ENCODE peak calls at places on chromosomes 4 and X, in nine cellular contexts. One of them, this sample, is unnamed.
A peak's percentile ranks its signal among the peaks of the same experiment; 100 is the strongest.

GRCh38 chr4:74675673-74676279 is 118.5 kb downstream of the BTC start:
- DNase-seq in stimulated activated CD8-positive, alpha-beta memory T cell treated with anti-CD3 and anti-CD28 coated beads, Interleukin-4, amount 100 ng/mL, for 1 hour: no peak
- DNase-seq in GM04504: peak; percentile 28
- DNase-seq in M059J: peak; percentile 69
- DNase-seq in AG10803: peak; percentile 66
- DNase-seq in hippocampal formation: no peak
- DNase-seq in renal cortical epithelial cell: peak; percentile 77
- DNase-seq in lower lobe of right lung: no peak
- DNase-seq in activated gamma-delta T cell treated with anti-CD3 and anti-CD28 coated beads, Interleukin-2, amount 50 U/mL, for 16 hours: no peak
- DNase-seq in this sample: peak; percentile 26

GRCh38 chr4:73917081-73917501 is 47.9 kb downstream of the CXCL1 start:
- DNase-seq in stimulated activated CD8-positive, alpha-beta memory T cell treated with anti-CD3 and anti-CD28 coated beads, Interleukin-4, amount 100 ng/mL, for 1 hour: no peak
- DNase-seq in GM04504: peak; percentile 85
- DNase-seq in M059J: peak; percentile 93
- DNase-seq in AG10803: peak; percentile 96
- DNase-seq in hippocampal formation: no peak
- DNase-seq in renal cortical epithelial cell: peak; percentile 100
- DNase-seq in lower lobe of right lung: no peak
- DNase-seq in activated gamma-delta T cell treated with anti-CD3 and anti-CD28 coated beads, Interleukin-2, amount 50 U/mL, for 16 hours: no peak
- DNase-seq in this sample: no peak

GRCh38 chr4:118834960-118835895 is 698 bp downstream of the SEC24D start:
- DNase-seq in stimulated activated CD8-positive, alpha-beta memory T cell treated with anti-CD3 and anti-CD28 coated beads, Interleukin-4, amount 100 ng/mL, for 1 hour: peak; percentile 19
- DNase-seq in GM04504: peak; percentile 86
- DNase-seq in M059J: peak; percentile 92
- DNase-seq in AG10803: peak; percentile 90
- DNase-seq in hippocampal formation: peak; percentile 29
- DNase-seq in renal cortical epithelial cell: peak; percentile 91
- DNase-seq in lower lobe of right lung: peak; percentile 78
- DNase-seq in activated gamma-delta T cell treated with anti-CD3 and anti-CD28 coated beads, Interleukin-2, amount 50 U/mL, for 16 hours: peak; percentile 10
- DNase-seq in this sample: peak; percentile 59

GRCh38 chrX:48938721-48939416 is 18.5 kb downstream of the OTUD5 start:
- DNase-seq in stimulated activated CD8-positive, alpha-beta memory T cell treated with anti-CD3 and anti-CD28 coated beads, Interleukin-4, amount 100 ng/mL, for 1 hour: no peak
- DNase-seq in GM04504: no peak
- DNase-seq in M059J: no peak
- DNase-seq in AG10803: no peak
- DNase-seq in hippocampal formation: no peak
- DNase-seq in renal cortical epithelial cell: no peak
- DNase-seq in lower lobe of right lung: no peak
- DNase-seq in activated gamma-delta T cell treated with anti-CD3 and anti-CD28 coated beads, Interleukin-2, amount 50 U/mL, for 16 hours: peak; percentile 61
- DNase-seq in this sample: peak; percentile 71

GRCh38 chrX:48511561-48511960 is 2.8 kb downstream of the PORCN start:
- DNase-seq in stimulated activated CD8-positive, alpha-beta memory T cell treated with anti-CD3 and anti-CD28 coated beads, Interleukin-4, amount 100 ng/mL, for 1 hour: no peak
- DNase-seq in GM04504: no peak
- DNase-seq in M059J: peak; percentile 52
- DNase-seq in AG10803: no peak
- DNase-seq in hippocampal formation: no peak
- DNase-seq in renal cortical epithelial cell: no peak
- DNase-seq in lower lobe of right lung: no peak
- DNase-seq in activated gamma-delta T cell treated with anti-CD3 and anti-CD28 coated beads, Interleukin-2, amount 50 U/mL, for 16 hours: no peak
- DNase-seq in this sample: no peak

GRCh38 chr4:141388483-141388882 is 167.8 kb downstream of the ZNF330 start:
- DNase-seq in stimulated activated CD8-positive, alpha-beta memory T cell treated with anti-CD3 and anti-CD28 coated beads, Interleukin-4, amount 100 ng/mL, for 1 hour: no peak
- DNase-seq in GM04504: peak; percentile 57
- DNase-seq in M059J: peak; percentile 76
- DNase-seq in AG10803: peak; percentile 95
- DNase-seq in hippocampal formation: no peak
- DNase-seq in renal cortical epithelial cell: peak; percentile 82
- DNase-seq in lower lobe of right lung: no peak
- DNase-seq in activated gamma-delta T cell treated with anti-CD3 and anti-CD28 coated beads, Interleukin-2, amount 50 U/mL, for 16 hours: no peak
- DNase-seq in this sample: no peak

GRCh38 chrX:29652484-29652883 is 562.9 kb upstream of the MAGEB2 start:
- DNase-seq in stimulated activated CD8-positive, alpha-beta memory T cell treated with anti-CD3 and anti-CD28 coated beads, Interleukin-4, amount 100 ng/mL, for 1 hour: no peak
- DNase-seq in GM04504: peak; percentile 35
- DNase-seq in M059J: peak; percentile 81
- DNase-seq in AG10803: peak; percentile 72
- DNase-seq in hippocampal formation: no peak
- DNase-seq in renal cortical epithelial cell: peak; percentile 85
- DNase-seq in lower lobe of right lung: no peak
- DNase-seq in activated gamma-delta T cell treated with anti-CD3 and anti-CD28 coated beads, Interleukin-2, amount 50 U/mL, for 16 hours: no peak
- DNase-seq in this sample: no peak

GRCh38 chrX:30144221-30144620 is 71.1 kb upstream of the MAGEB2 start:
- DNase-seq in stimulated activated CD8-positive, alpha-beta memory T cell treated with anti-CD3 and anti-CD28 coated beads, Interleukin-4, amount 100 ng/mL, for 1 hour: no peak
- DNase-seq in GM04504: no peak
- DNase-seq in M059J: no peak
- DNase-seq in AG10803: no peak
- DNase-seq in hippocampal formation: no peak
- DNase-seq in renal cortical epithelial cell: no peak
- DNase-seq in lower lobe of right lung: no peak
- DNase-seq in activated gamma-delta T cell treated with anti-CD3 and anti-CD28 coated beads, Interleukin-2, amount 50 U/mL, for 16 hours: no peak
- DNase-seq in this sample: no peak

GRCh38 chr4:51870441-51871188 is 27.7 kb downstream of the DCUN1D4 start:
- DNase-seq in stimulated activated CD8-positive, alpha-beta memory T cell treated with anti-CD3 and anti-CD28 coated beads, Interleukin-4, amount 100 ng/mL, for 1 hour: no peak
- DNase-seq in GM04504: no peak
- DNase-seq in M059J: no peak
- DNase-seq in AG10803: no peak
- DNase-seq in hippocampal formation: no peak
- DNase-seq in renal cortical epithelial cell: no peak
- DNase-seq in lower lobe of right lung: no peak
- DNase-seq in activated gamma-delta T cell treated with anti-CD3 and anti-CD28 coated beads, Interleukin-2, amount 50 U/mL, for 16 hours: no peak
- DNase-seq in this sample: no peak

GRCh38 chr4:117134386-117134785 is 49.0 kb upstream of the TRAM1L1 start:
- DNase-seq in stimulated activated CD8-positive, alpha-beta memory T cell treated with anti-CD3 and anti-CD28 coated beads, Interleukin-4, amount 100 ng/mL, for 1 hour: no peak
- DNase-seq in GM04504: no peak
- DNase-seq in M059J: peak; percentile 56
- DNase-seq in AG10803: peak; percentile 10
- DNase-seq in hippocampal formation: peak; percentile 5
- DNase-seq in renal cortical epithelial cell: peak; percentile 98
- DNase-seq in lower lobe of right lung: no peak
- DNase-seq in activated gamma-delta T cell treated with anti-CD3 and anti-CD28 coated beads, Interleukin-2, amount 50 U/mL, for 16 hours: no peak
- DNase-seq in this sample: no peak

GRCh38 chr4:150305995-150306394 is 227.8 kb downstream of the DCLK2 start:
- DNase-seq in stimulated activated CD8-positive, alpha-beta memory T cell treated with anti-CD3 and anti-CD28 coated beads, Interleukin-4, amount 100 ng/mL, for 1 hour: no peak
- DNase-seq in GM04504: peak; percentile 24
- DNase-seq in M059J: peak; percentile 73
- DNase-seq in AG10803: peak; percentile 63
- DNase-seq in hippocampal formation: no peak
- DNase-seq in renal cortical epithelial cell: peak; percentile 68
- DNase-seq in lower lobe of right lung: no peak
- DNase-seq in activated gamma-delta T cell treated with anti-CD3 and anti-CD28 coated beads, Interleukin-2, amount 50 U/mL, for 16 hours: no peak
- DNase-seq in this sample: no peak

GRCh38 chr4:659851-660250 is 14.2 kb downstream of the ATP5ME start:
- DNase-seq in stimulated activated CD8-positive, alpha-beta memory T cell treated with anti-CD3 and anti-CD28 coated beads, Interleukin-4, amount 100 ng/mL, for 1 hour: no peak
- DNase-seq in GM04504: no peak
- DNase-seq in M059J: no peak
- DNase-seq in AG10803: no peak
- DNase-seq in hippocampal formation: no peak
- DNase-seq in renal cortical epithelial cell: no peak
- DNase-seq in lower lobe of right lung: peak; percentile 25
- DNase-seq in activated gamma-delta T cell treated with anti-CD3 and anti-CD28 coated beads, Interleukin-2, amount 50 U/mL, for 16 hours: no peak
- DNase-seq in this sample: no peak

GRCh38 chr4:114383721-114384120 is 214.9 kb upstream of the UGT8 start:
- DNase-seq in stimulated activated CD8-positive, alpha-beta memory T cell treated with anti-CD3 and anti-CD28 coated beads, Interleukin-4, amount 100 ng/mL, for 1 hour: no peak
- DNase-seq in GM04504: peak; percentile 80
- DNase-seq in M059J: peak; percentile 88
- DNase-seq in AG10803: peak; percentile 88
- DNase-seq in hippocampal formation: peak; percentile 6
- DNase-seq in renal cortical epithelial cell: peak; percentile 71
- DNase-seq in lower lobe of right lung: no peak
- DNase-seq in activated gamma-delta T cell treated with anti-CD3 and anti-CD28 coated beads, Interleukin-2, amount 50 U/mL, for 16 hours: no peak
- DNase-seq in this sample: no peak

GRCh38 chrX:136608295-136608933 is 39.5 kb upstream of the CD40LG start:
- DNase-seq in stimulated activated CD8-positive, alpha-beta memory T cell treated with anti-CD3 and anti-CD28 coated beads, Interleukin-4, amount 100 ng/mL, for 1 hour: peak; percentile 37
- DNase-seq in GM04504: no peak
- DNase-seq in M059J: peak; percentile 49
- DNase-seq in AG10803: peak; percentile 15
- DNase-seq in hippocampal formation: no peak
- DNase-seq in renal cortical epithelial cell: peak; percentile 30
- DNase-seq in lower lobe of right lung: peak; percentile 46
- DNase-seq in activated gamma-delta T cell treated with anti-CD3 and anti-CD28 coated beads, Interleukin-2, amount 50 U/mL, for 16 hours: no peak
- DNase-seq in this sample: peak; percentile 62

GRCh38 chr4:168722391-168722790 is 225.5 kb downstream of the PALLD start:
- DNase-seq in stimulated activated CD8-positive, alpha-beta memory T cell treated with anti-CD3 and anti-CD28 coated beads, Interleukin-4, amount 100 ng/mL, for 1 hour: no peak
- DNase-seq in GM04504: no peak
- DNase-seq in M059J: peak; percentile 26
- DNase-seq in AG10803: peak; percentile 53
- DNase-seq in hippocampal formation: no peak
- DNase-seq in renal cortical epithelial cell: no peak
- DNase-seq in lower lobe of right lung: no peak
- DNase-seq in activated gamma-delta T cell treated with anti-CD3 and anti-CD28 coated beads, Interleukin-2, amount 50 U/mL, for 16 hours: no peak
- DNase-seq in this sample: no peak

GRCh38 chr4:124184767-124185166 is 527.8 kb downstream of the ANKRD50 start:
- DNase-seq in stimulated activated CD8-positive, alpha-beta memory T cell treated with anti-CD3 and anti-CD28 coated beads, Interleukin-4, amount 100 ng/mL, for 1 hour: no peak
- DNase-seq in GM04504: no peak
- DNase-seq in M059J: no peak
- DNase-seq in AG10803: no peak
- DNase-seq in hippocampal formation: no peak
- DNase-seq in renal cortical epithelial cell: peak; percentile 9
- DNase-seq in lower lobe of right lung: no peak
- DNase-seq in activated gamma-delta T cell treated with anti-CD3 and anti-CD28 coated beads, Interleukin-2, amount 50 U/mL, for 16 hours: no peak
- DNase-seq in this sample: no peak

GRCh38 chrX:776529-777230 is 146.1 kb downstream of the SHOX start:
- DNase-seq in stimulated activated CD8-positive, alpha-beta memory T cell treated with anti-CD3 and anti-CD28 coated beads, Interleukin-4, amount 100 ng/mL, for 1 hour: no peak
- DNase-seq in GM04504: no peak
- DNase-seq in M059J: no peak
- DNase-seq in AG10803: no peak
- DNase-seq in hippocampal formation: no peak
- DNase-seq in renal cortical epithelial cell: no peak
- DNase-seq in lower lobe of right lung: no peak
- DNase-seq in activated gamma-delta T cell treated with anti-CD3 and anti-CD28 coated beads, Interleukin-2, amount 50 U/mL, for 16 hours: no peak
- DNase-seq in this sample: no peak

GRCh38 chrX:79161655-79162054 is 17.2 kb downstream of the GPR174 start:
- DNase-seq in stimulated activated CD8-positive, alpha-beta memory T cell treated with anti-CD3 and anti-CD28 coated beads, Interleukin-4, amount 100 ng/mL, for 1 hour: no peak
- DNase-seq in GM04504: no peak
- DNase-seq in M059J: no peak
- DNase-seq in AG10803: no peak
- DNase-seq in hippocampal formation: no peak
- DNase-seq in renal cortical epithelial cell: no peak
- DNase-seq in lower lobe of right lung: no peak
- DNase-seq in activated gamma-delta T cell treated with anti-CD3 and anti-CD28 coated beads, Interleukin-2, amount 50 U/mL, for 16 hours: peak; percentile 19
- DNase-seq in this sample: peak; percentile 74

GRCh38 chr4:127888559-127888958 is 7.9 kb downstream of the PLK4 start:
- DNase-seq in stimulated activated CD8-positive, alpha-beta memory T cell treated with anti-CD3 and anti-CD28 coated beads, Interleukin-4, amount 100 ng/mL, for 1 hour: no peak
- DNase-seq in GM04504: no peak
- DNase-seq in M059J: no peak
- DNase-seq in AG10803: no peak
- DNase-seq in hippocampal formation: no peak
- DNase-seq in renal cortical epithelial cell: no peak
- DNase-seq in lower lobe of right lung: no peak
- DNase-seq in activated gamma-delta T cell treated with anti-CD3 and anti-CD28 coated beads, Interleukin-2, amount 50 U/mL, for 16 hours: no peak
- DNase-seq in this sample: no peak

GRCh38 chr4:85777908-85778808 is 303.2 kb downstream of the ARHGAP24 start:
- DNase-seq in stimulated activated CD8-positive, alpha-beta memory T cell treated with anti-CD3 and anti-CD28 coated beads, Interleukin-4, amount 100 ng/mL, for 1 hour: no peak
- DNase-seq in GM04504: no peak
- DNase-seq in M059J: peak; percentile 43
- DNase-seq in AG10803: peak; percentile 36
- DNase-seq in hippocampal formation: no peak
- DNase-seq in renal cortical epithelial cell: peak; percentile 94
- DNase-seq in lower lobe of right lung: no peak
- DNase-seq in activated gamma-delta T cell treated with anti-CD3 and anti-CD28 coated beads, Interleukin-2, amount 50 U/mL, for 16 hours: no peak
- DNase-seq in this sample: no peak

GRCh38 chr4:98804403-98804802 is 124.5 kb downstream of the EIF4E start:
- DNase-seq in stimulated activated CD8-positive, alpha-beta memory T cell treated with anti-CD3 and anti-CD28 coated beads, Interleukin-4, amount 100 ng/mL, for 1 hour: no peak
- DNase-seq in GM04504: no peak
- DNase-seq in M059J: no peak
- DNase-seq in AG10803: no peak
- DNase-seq in hippocampal formation: no peak
- DNase-seq in renal cortical epithelial cell: no peak
- DNase-seq in lower lobe of right lung: no peak
- DNase-seq in activated gamma-delta T cell treated with anti-CD3 and anti-CD28 coated beads, Interleukin-2, amount 50 U/mL, for 16 hours: no peak
- DNase-seq in this sample: no peak

GRCh38 chrX:107747596-107748161 is 27.9 kb downstream of the TSC22D3 start:
- DNase-seq in stimulated activated CD8-positive, alpha-beta memory T cell treated with anti-CD3 and anti-CD28 coated beads, Interleukin-4, amount 100 ng/mL, for 1 hour: no peak
- DNase-seq in GM04504: no peak
- DNase-seq in M059J: peak; percentile 69
- DNase-seq in AG10803: peak; percentile 52
- DNase-seq in hippocampal formation: no peak
- DNase-seq in renal cortical epithelial cell: peak; percentile 75
- DNase-seq in lower lobe of right lung: peak; percentile 49
- DNase-seq in activated gamma-delta T cell treated with anti-CD3 and anti-CD28 coated beads, Interleukin-2, amount 50 U/mL, for 16 hours: no peak
- DNase-seq in this sample: no peak

GRCh38 chrX:71254092-71254941 is at the start of gene ZMYM3:
- DNase-seq in stimulated activated CD8-positive, alpha-beta memory T cell treated with anti-CD3 and anti-CD28 coated beads, Interleukin-4, amount 100 ng/mL, for 1 hour: peak; percentile 53
- DNase-seq in GM04504: peak; percentile 58
- DNase-seq in M059J: peak; percentile 93
- DNase-seq in AG10803: peak; percentile 80
- DNase-seq in hippocampal formation: peak; percentile 79
- DNase-seq in renal cortical epithelial cell: peak; percentile 44
- DNase-seq in lower lobe of right lung: peak; percentile 90
- DNase-seq in activated gamma-delta T cell treated with anti-CD3 and anti-CD28 coated beads, Interleukin-2, amount 50 U/mL, for 16 hours: peak; percentile 63
- DNase-seq in this sample: peak; percentile 87

GRCh38 chrX:46617906-46618305 is 44.3 kb downstream of the CHST7 start:
- DNase-seq in stimulated activated CD8-positive, alpha-beta memory T cell treated with anti-CD3 and anti-CD28 coated beads, Interleukin-4, amount 100 ng/mL, for 1 hour: no peak
- DNase-seq in GM04504: no peak
- DNase-seq in M059J: no peak
- DNase-seq in AG10803: no peak
- DNase-seq in hippocampal formation: no peak
- DNase-seq in renal cortical epithelial cell: no peak
- DNase-seq in lower lobe of right lung: no peak
- DNase-seq in activated gamma-delta T cell treated with anti-CD3 and anti-CD28 coated beads, Interleukin-2, amount 50 U/mL, for 16 hours: no peak
- DNase-seq in this sample: peak; percentile 51

GRCh38 chrX:74453178-74453577 is 31.9 kb downstream of the SLC16A2 start:
- DNase-seq in stimulated activated CD8-positive, alpha-beta memory T cell treated with anti-CD3 and anti-CD28 coated beads, Interleukin-4, amount 100 ng/mL, for 1 hour: no peak
- DNase-seq in GM04504: no peak
- DNase-seq in M059J: no peak
- DNase-seq in AG10803: no peak
- DNase-seq in hippocampal formation: no peak
- DNase-seq in renal cortical epithelial cell: no peak
- DNase-seq in lower lobe of right lung: no peak
- DNase-seq in activated gamma-delta T cell treated with anti-CD3 and anti-CD28 coated beads, Interleukin-2, amount 50 U/mL, for 16 hours: no peak
- DNase-seq in this sample: no peak

GRCh38 chr4:15805583-15806517 is 27.7 kb downstream of the CD38 start:
- DNase-seq in stimulated activated CD8-positive, alpha-beta memory T cell treated with anti-CD3 and anti-CD28 coated beads, Interleukin-4, amount 100 ng/mL, for 1 hour: no peak
- DNase-seq in GM04504: peak; percentile 19
- DNase-seq in M059J: peak; percentile 72
- DNase-seq in AG10803: peak; percentile 58
- DNase-seq in hippocampal formation: no peak
- DNase-seq in renal cortical epithelial cell: peak; percentile 73
- DNase-seq in lower lobe of right lung: no peak
- DNase-seq in activated gamma-delta T cell treated with anti-CD3 and anti-CD28 coated beads, Interleukin-2, amount 50 U/mL, for 16 hours: peak; percentile 7
- DNase-seq in this sample: peak; percentile 63

GRCh38 chrX:16240231-16240905 is 73.1 kb downstream of the MAGEB17 start:
- DNase-seq in stimulated activated CD8-positive, alpha-beta memory T cell treated with anti-CD3 and anti-CD28 coated beads, Interleukin-4, amount 100 ng/mL, for 1 hour: no peak
- DNase-seq in GM04504: no peak
- DNase-seq in M059J: no peak
- DNase-seq in AG10803: no peak
- DNase-seq in hippocampal formation: no peak
- DNase-seq in renal cortical epithelial cell: peak; percentile 84
- DNase-seq in lower lobe of right lung: no peak
- DNase-seq in activated gamma-delta T cell treated with anti-CD3 and anti-CD28 coated beads, Interleukin-2, amount 50 U/mL, for 16 hours: no peak
- DNase-seq in this sample: no peak

GRCh38 chr4:174318829-174319764 is 35.4 kb downstream of the CEP44 start:
- DNase-seq in stimulated activated CD8-positive, alpha-beta memory T cell treated with anti-CD3 and anti-CD28 coated beads, Interleukin-4, amount 100 ng/mL, for 1 hour: no peak
- DNase-seq in GM04504: no peak
- DNase-seq in M059J: peak; percentile 27
- DNase-seq in AG10803: peak; percentile 33
- DNase-seq in hippocampal formation: no peak
- DNase-seq in renal cortical epithelial cell: peak; percentile 65
- DNase-seq in lower lobe of right lung: no peak
- DNase-seq in activated gamma-delta T cell treated with anti-CD3 and anti-CD28 coated beads, Interleukin-2, amount 50 U/mL, for 16 hours: no peak
- DNase-seq in this sample: no peak